ENCODE peak calls at places on chromosomes 13 and 19, in nine cellular contexts. Z is endothelial cell; J is Caco-2; X is nucleus accumbens; H is WTC11; M is memory B cell; B is progenitor cell of endocrine pancreas; Q is activated CD4-positive, CD25-positive, alpha-beta regulatory T cell treated with anti-CD3 and anti-CD28 coated beads, Interleukin-2, amount 50 U/mL, for 16 hours; U is stimulated activated CD4-positive, alpha-beta T cell treated with anti-CD3 and anti-CD28 coated beads, Interleukin-2, amount 100 ng/mL, for 48 hours. Y is an unnamed sample.

GRCh38 chr19:6076675-6077463 is 33.4 kb downstream of the RFX2 start:
- DNase-seq in Z (no peak), J (no peak), X (no peak), H (no peak), M (no peak), B (no peak), Q (no peak), U (no peak), Y (peak)

GRCh38 chr19:3617463-3617862 is 9.1 kb downstream of the CACTIN start:
- DNase-seq in Z (no peak), J (no peak), X (no peak), H (peak), M (no peak), B (no peak), Q (no peak), U (no peak), Y (no peak)

GRCh38 chr13:109700176-109700575 is 86.2 kb downstream of the IRS2 start:
- DNase-seq in Z (peak), J (no peak), X (no peak), H (no peak), M (no peak), B (no peak), Q (no peak), U (no peak), Y (no peak)

GRCh38 chr13:39016789-39017188 is 21.1 kb downstream of the PROSER1 start:
- DNase-seq in Z (no peak), J (peak), X (no peak), H (no peak), M (no peak), B (no peak), Q (no peak), U (no peak), Y (peak)

GRCh38 chr13:50909605-50910482 is at the start of gene RNASEH2B:
- DNase-seq in Z (peak), J (peak), X (peak), H (peak), M (peak), B (peak), Q (peak), U (peak), Y (peak)

GRCh38 chr13:99072941-99073340 is 95.1 kb upstream of the DOCK9 start:
- DNase-seq in Z (no peak), J (no peak), X (no peak), H (no peak), M (no peak), B (no peak), Q (no peak), U (no peak), Y (peak)

GRCh38 chr13:56932104-56932503 is 208.6 kb upstream of the PRR20A start:
- DNase-seq in Z (no peak), J (no peak), X (no peak), H (no peak), M (no peak), B (no peak), Q (no peak), U (no peak), Y (no peak)

GRCh38 chr13:106110241-106110855 is 425.1 kb downstream of the EFNB2 start:
- DNase-seq in Z (no peak), J (peak), X (no peak), H (no peak), M (no peak), B (no peak), Q (no peak), U (no peak), Y (peak)